ENCODE peak calls at places on chromosomes 11 and 22, in seven cellular contexts. B, L, F, S, U, K and Q are unnamed samples.

GRCh38 chr11:84249344-84250135 is 963.4 kb upstream of the CCDC90B start:
- DNase-seq in S (no peak), K (no peak), F (no peak), B (no peak), U (no peak), L (no peak), Q (no peak)

GRCh38 chr11:92439133-92439532 is 214.5 kb downstream of the FAT3 start:
- DNase-seq in B (no peak), F (no peak), K (no peak), U (no peak), S (no peak), L (no peak), Q (no peak)

GRCh38 chr11:70586261-70587094 is 188.1 kb downstream of the CTTN start:
- DNase-seq in B (peak; percentile 32), K (peak; percentile 54), U (no peak), L (no peak), S (no peak), F (no peak), Q (no peak)

GRCh38 chr22:46971141-46971775 is 208.8 kb downstream of the TBC1D22A start:
- DNase-seq in K (no peak), S (peak; percentile 96), L (no peak), B (peak; percentile 90), F (no peak), U (no peak), Q (peak; percentile 83)

GRCh38 chr11:3982431-3982830 is 112.2 kb upstream of the RRM1 start:
- DNase-seq in S (no peak), K (no peak), F (no peak), L (no peak), B (no peak), U (no peak), Q (no peak)

GRCh38 chr22:48340727-48341709 is 1486.7 kb downstream of the BRD1 start:
- DNase-seq in B (peak; percentile 83), L (no peak), F (no peak), K (no peak), U (no peak), S (no peak), Q (peak; percentile 45)

GRCh38 chr22:18968011-18968749 is 32.1 kb upstream of the PRODH start:
- DNase-seq in S (peak; percentile 24), U (no peak), F (no peak), L (no peak), K (no peak), B (peak; percentile 87), Q (peak; percentile 34)

GRCh38 chr22:31107206-31108118 is at the start of gene SELENOM:
- DNase-seq in F (peak; percentile 87), K (peak; percentile 99), S (peak; percentile 98), L (peak; percentile 92), B (peak; percentile 99), U (peak; percentile 97), Q (peak; percentile 98)

GRCh38 chr11:119055901-119056300 is 1.1 kb downstream of the HYOU1 start:
- DNase-seq in L (no peak), U (no peak), F (no peak), S (peak; percentile 58), K (no peak), B (peak; percentile 41), Q (peak; percentile 52)

GRCh38 chr11:96075532-96075959 is 151.6 kb upstream of the MTMR2 start:
- DNase-seq in K (no peak), S (peak; percentile 52), B (no peak), U (no peak), L (no peak), F (no peak), Q (peak; percentile 94)

GRCh38 chr11:9158898-9159391 is 67.5 kb upstream of the SCUBE2 start:
- DNase-seq in B (no peak), U (no peak), F (no peak), K (no peak), S (peak; percentile 43), L (no peak), Q (no peak)

GRCh38 chr22:44305888-44306287 is 6.9 kb downstream of the SHISAL1 start:
- DNase-seq in U (no peak), F (no peak), K (no peak), B (peak; percentile 55), S (no peak), L (no peak), Q (no peak)

GRCh38 chr11:35165416-35166368 is 26.7 kb downstream of the CD44 start:
- DNase-seq in L (peak; percentile 71), B (no peak), U (no peak), S (peak; percentile 87), F (peak; percentile 88), K (no peak), Q (no peak)

GRCh38 chr11:75966546-75967287 is 151.7 kb downstream of the UVRAG start:
- DNase-seq in F (no peak), L (peak; percentile 76), S (peak; percentile 82), U (peak; percentile 58), K (no peak), B (no peak), Q (peak; percentile 43)

GRCh38 chr11:44658451-44658850 is 68.3 kb upstream of the TSPAN18 start:
- DNase-seq in B (peak; percentile 52), L (no peak), U (no peak), F (no peak), S (peak; percentile 58), K (no peak), Q (peak; percentile 57)

GRCh38 chr11:120652705-120653335 is 141.3 kb downstream of the GRIK4 start:
- DNase-seq in S (peak; percentile 23), U (no peak), L (no peak), B (peak; percentile 42), K (no peak), F (no peak), Q (no peak)

GRCh38 chr11:96230686-96231085 is 112.3 kb downstream of the MAML2 start:
- DNase-seq in L (no peak), B (no peak), F (no peak), S (peak; percentile 82), K (no peak), U (no peak), Q (no peak)

GRCh38 chr22:44214187-44214586 is 33.5 kb downstream of the PARVG start:
- DNase-seq in F (no peak), L (no peak), B (no peak), S (no peak), K (no peak), U (no peak), Q (no peak)

GRCh38 chr11:99592241-99592640 is 571.5 kb downstream of the CNTN5 start:
- DNase-seq in L (no peak), B (no peak), S (no peak), U (no peak), F (no peak), K (no peak), Q (no peak)

GRCh38 chr11:88979641-88980040 is 86.1 kb downstream of the GRM5 start:
- DNase-seq in S (no peak), K (no peak), L (peak; percentile 16), F (no peak), B (no peak), U (peak; percentile 3), Q (peak; percentile 43)

GRCh38 chr11:18192988-18193387 is 20.4 kb downstream of the MRGPRX4 start:
- DNase-seq in U (no peak), L (no peak), F (no peak), S (no peak), K (no peak), B (no peak), Q (peak; percentile 79)

GRCh38 chr11:34960277-34960676 is 43.9 kb downstream of the PDHX start:
- DNase-seq in K (no peak), L (no peak), S (no peak), F (no peak), B (peak; percentile 11), U (no peak), Q (no peak)

GRCh38 chr11:75230621-75231020 is 10.0 kb upstream of the TPBGL start:
- DNase-seq in U (no peak), F (no peak), B (no peak), K (no peak), S (no peak), L (no peak), Q (no peak)

GRCh38 chr11:5004429-5005274 is 10.0 kb downstream of the OR51L1 start:
- DNase-seq in U (no peak), K (no peak), S (peak; percentile 54), L (no peak), F (no peak), B (peak; percentile 86), Q (peak; percentile 59)

GRCh38 chr11:68780829-68781228 is 29.5 kb upstream of the TESMIN start:
- DNase-seq in L (no peak), B (no peak), S (peak; percentile 32), U (no peak), F (no peak), K (no peak), Q (peak; percentile 91)

GRCh38 chr11:121543981-121544380 is 91.2 kb upstream of the SORL1-AS1 start:
- DNase-seq in B (no peak), S (no peak), F (no peak), U (no peak), L (no peak), K (no peak), Q (no peak)